ENCODE peak calls at places on chromosomes 4 and X, in nine cellular contexts. O is choroid plexus epithelial cell, T is AG10803, L is psoas muscle, X is vagina, M is stomach, S is A549, H is GM20000, K is cardiac fibroblast. F is an unnamed sample.

GRCh38 chr4:170386974-170387373 is 297.2 kb upstream of the AADAT start:
- DNase-seq in L (no peak), S (no peak), T (peak), H (no peak), K (peak), O (peak), M (no peak), X (no peak), F (no peak)

GRCh38 chr4:84481077-84481878 is 17.8 kb downstream of the NKX6-1 start:
- DNase-seq in L (no peak), M (no peak), T (no peak), O (no peak), S (no peak), X (no peak), K (no peak), H (no peak), F (no peak)

GRCh38 chrX:16061296-16061695 is 62.1 kb upstream of the GRPR start:
- DNase-seq in M (no peak), T (no peak), H (no peak), S (no peak), L (no peak), O (no peak), X (no peak), K (no peak), F (peak)

GRCh38 chrX:116232833-116233232 is 62.3 kb downstream of the AGTR2 start:
- DNase-seq in X (no peak), S (peak), H (no peak), M (no peak), K (peak), O (peak), L (no peak), T (peak), F (peak)

GRCh38 chr4:102825261-102826071 is 1.9 kb downstream of the UBE2D3 start:
- DNase-seq in L (no peak), X (no peak), M (no peak), S (peak), K (peak), H (no peak), T (peak), O (peak), F (peak)

GRCh38 chr4:43564107-43564506 is 671.6 kb downstream of the GRXCR1 start:
- DNase-seq in O (no peak), L (no peak), K (no peak), T (no peak), S (no peak), H (no peak), M (no peak), X (no peak), F (no peak)

GRCh38 chrX:136039485-136039884 is 54.2 kb downstream of the SLC9A6 start:
- DNase-seq in S (no peak), T (no peak), X (no peak), M (no peak), K (no peak), H (no peak), L (no peak), O (no peak), F (no peak)

GRCh38 chrX:677376-677775 is 46.8 kb downstream of the SHOX start:
- DNase-seq in O (no peak), X (no peak), L (no peak), S (no peak), T (no peak), K (no peak), H (no peak), M (no peak), F (no peak)

GRCh38 chrX:119790977-119791436 is 423 bp downstream of the RPL39 start:
- DNase-seq in L (no peak), X (no peak), K (peak), S (peak), M (no peak), T (peak), H (no peak), O (peak), F (peak)

GRCh38 chr4:90051999-90052398 is 75.2 kb upstream of the CCSER1 start:
- DNase-seq in H (no peak), X (no peak), O (no peak), T (no peak), S (no peak), M (no peak), L (no peak), K (no peak), F (no peak)

GRCh38 chr4:90238141-90238540 is 110.9 kb downstream of the CCSER1 start:
- DNase-seq in L (no peak), S (no peak), H (no peak), M (no peak), K (no peak), O (no peak), T (no peak), X (no peak), F (no peak)

GRCh38 chr4:26583538-26583864 is 383 bp upstream of the TBC1D19 start:
- DNase-seq in T (no peak), H (no peak), O (no peak), X (no peak), L (no peak), K (no peak), S (no peak), M (no peak), F (no peak)

GRCh38 chr4:4856071-4857000 is 3.1 kb upstream of the MSX1 start:
- DNase-seq in T (no peak), S (no peak), L (no peak), X (no peak), K (no peak), M (no peak), O (no peak), H (peak), F (no peak)

GRCh38 chrX:1126738-1127137 is 85.7 kb downstream of the CRLF2 start:
- DNase-seq in K (no peak), S (no peak), O (no peak), L (no peak), M (no peak), T (no peak), H (no peak), X (no peak), F (no peak)

GRCh38 chr4:86338521-86338920 is 21.3 kb downstream of the MAPK10 start:
- DNase-seq in X (no peak), H (no peak), O (peak), K (peak), S (no peak), L (no peak), M (no peak), T (no peak), F (peak)

GRCh38 chrX:122856205-122856604 is 327.9 kb upstream of the GRIA3 start:
- DNase-seq in T (no peak), S (no peak), H (no peak), K (no peak), X (no peak), O (no peak), M (no peak), L (no peak), F (no peak)

GRCh38 chrX:118780915-118781314 is 42.7 kb upstream of the ZCCHC12 start:
- DNase-seq in M (no peak), H (no peak), O (peak), K (peak), L (no peak), T (peak), S (no peak), X (no peak), F (no peak)

GRCh38 chrX:150942958-150943594 is 40.1 kb upstream of the HMGB3 start:
- DNase-seq in M (no peak), O (peak), H (no peak), T (no peak), X (no peak), S (no peak), L (no peak), K (no peak), F (no peak)

GRCh38 chrX:47579537-47579936 is 2.7 kb upstream of the TIMP1 start:
- DNase-seq in O (peak), L (no peak), M (no peak), K (peak), T (peak), S (peak), X (peak), H (peak), F (peak)

GRCh38 chr4:64713256-64713840 is 304.1 kb upstream of the TECRL start:
- DNase-seq in L (no peak), O (peak), S (peak), H (peak), T (peak), K (peak), M (no peak), X (no peak), F (peak)

GRCh38 chrX:130060122-130061069 is 49.9 kb downstream of the ELF4 start:
- DNase-seq in M (peak), X (peak), K (peak), T (peak), O (peak), S (peak), H (peak), L (peak), F (peak)

GRCh38 chrX:66728818-66729271 is 90.0 kb upstream of the EDA2R start:
- DNase-seq in T (peak), K (peak), X (no peak), L (peak), S (peak), H (peak), M (peak), O (peak), F (peak)

GRCh38 chr4:16289872-16290554 is 63.7 kb upstream of the TAPT1 start:
- DNase-seq in M (no peak), X (no peak), K (peak), H (peak), L (no peak), S (peak), O (peak), T (peak), F (peak)

GRCh38 chr4:41750158-41750623 is 1.7 kb upstream of the PHOX2B start:
- DNase-seq in H (no peak), L (no peak), T (no peak), S (no peak), X (no peak), O (no peak), M (no peak), K (no peak), F (no peak)

GRCh38 chr4:20271954-20272353 is 20.2 kb downstream of the SLIT2 start:
- DNase-seq in O (no peak), K (no peak), S (no peak), X (no peak), T (no peak), H (no peak), M (no peak), L (no peak), F (no peak)

GRCh38 chr4:40206421-40206820 is 9.6 kb downstream of the RHOH start:
- DNase-seq in T (no peak), M (no peak), H (no peak), K (no peak), O (no peak), S (no peak), L (no peak), X (no peak), F (no peak)

GRCh38 chrX:20637351-20637750 is 370.6 kb upstream of the RPS6KA3 start:
- DNase-seq in K (no peak), X (no peak), H (no peak), M (no peak), T (peak), O (no peak), L (no peak), S (no peak), F (no peak)

GRCh38 chr4:180336494-180337090 is 1906.6 kb upstream of the TENM3 start:
- DNase-seq in T (no peak), X (no peak), H (no peak), L (no peak), M (no peak), O (no peak), K (no peak), S (no peak), F (no peak)

GRCh38 chrX:13268874-13269273 is 51.0 kb downstream of the ATXN3L start:
- DNase-seq in L (no peak), H (no peak), M (no peak), X (no peak), S (no peak), O (no peak), T (no peak), K (no peak), F (no peak)

DNA sequence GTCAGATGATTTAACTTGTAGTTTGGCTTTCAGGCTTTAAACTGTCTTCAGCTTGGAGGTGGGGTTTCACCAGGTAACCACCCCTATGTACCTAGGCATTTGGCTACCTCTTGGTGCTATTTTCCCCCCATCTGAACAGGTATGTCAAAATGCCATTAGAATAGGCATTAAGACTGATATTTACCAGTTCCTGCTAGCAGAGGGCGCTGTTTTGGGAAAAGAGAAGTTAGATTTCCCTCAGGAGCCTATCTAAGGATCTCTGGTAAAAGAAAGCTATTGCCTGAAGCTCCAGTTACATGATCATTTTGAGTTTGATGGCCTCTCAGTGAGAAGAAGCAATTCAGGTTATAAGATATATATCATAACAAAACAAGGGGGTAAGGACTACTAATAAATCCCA is 879.1 kb downstream of the SH3BGRL start:
- DNase-seq in L (no peak), M (no peak), O (no peak), H (no peak), T (no peak), K (no peak), X (no peak), S (no peak), F (peak)
- TF ChIP-seq CTCF in L (no peak), M (no peak), O (no peak), H (no peak), T (no peak), K (no peak), X (no peak), S (no peak), F (no peak)

DNA sequence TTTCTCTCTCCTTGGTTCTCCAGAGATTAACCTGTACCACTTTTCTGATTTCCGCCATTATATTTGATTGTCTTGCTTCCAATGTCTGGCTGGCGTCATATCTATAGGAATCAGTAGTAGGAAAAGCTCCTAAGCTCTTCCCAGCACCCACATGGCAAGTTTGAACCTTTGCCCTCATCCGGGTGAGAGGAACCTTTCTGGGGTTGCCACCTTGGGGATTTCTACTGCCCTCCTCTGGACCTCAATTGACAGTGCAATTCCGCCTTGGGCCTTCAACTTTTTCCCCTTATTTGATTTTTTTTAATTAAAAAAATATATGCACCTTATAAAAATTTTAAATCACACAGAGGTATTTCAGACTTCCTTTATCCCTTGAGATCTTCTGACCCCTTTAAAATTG is 2.0 kb upstream of the CXorf66 start:
- DNase-seq in T (no peak), O (peak), H (peak), L (no peak), S (peak), M (no peak), K (peak), X (no peak), F (peak)
- TF ChIP-seq CTCF in T (peak), O (peak), H (no peak), L (no peak), S (peak), M (no peak), K (peak), X (no peak), F (no peak)

GRCh38 chrX:2703991-2704369 is 12.9 kb downstream of the CD99 start:
- DNase-seq in K (peak), M (no peak), H (no peak), O (peak), L (peak), S (no peak), T (peak), X (no peak), F (peak)
- TF ChIP-seq CTCF in K (peak), M (no peak), H (no peak), O (peak), L (peak), S (no peak), T (peak), X (no peak), F (no peak)

GRCh38 chr4:44583393-44583792 is 68.0 kb downstream of the YIPF7 start:
- DNase-seq in L (no peak), T (no peak), H (no peak), M (no peak), K (peak), S (peak), O (no peak), X (no peak), F (peak)
- TF ChIP-seq CTCF in L (no peak), T (no peak), H (no peak), M (no peak), K (peak), S (no peak), O (no peak), X (no peak), F (peak)